ENCODE peak calls at places on chromosomes 4 and X, in six cellular contexts. M is left ventricle myocardium inferior, Y is HepG2, V is IMR-90, X is A549, P is PC-9. O is an unnamed sample.

GRCh38 chr4:21134994-21135393 is 434.7 kb downstream of the PACRGL start:
- DNase-seq in M (no peak), X (peak; percentile 1), Y (no peak), V (no peak), P (no peak), O (peak; percentile 3)

GRCh38 chrX:16946971-16947562 is 609 bp downstream of the REPS2 start:
- DNase-seq in V (no peak), M (peak; percentile 17), P (no peak), X (no peak), Y (no peak), O (peak; percentile 19)

GRCh38 chrX:66016905-66017658 is 22.8 kb downstream of the VSIG4 start:
- DNase-seq in P (no peak), X (no peak), M (no peak), Y (no peak), V (no peak), O (no peak)

GRCh38 chrX:136710324-136710951 is 62.5 kb downstream of the CD40LG start:
- DNase-seq in M (no peak), P (no peak), V (peak; percentile 63), X (no peak), Y (no peak), O (no peak)

GRCh38 chrX:14899607-14900006 is 26.4 kb downstream of the MOSPD2 start:
- DNase-seq in P (no peak), M (no peak), X (peak; percentile 22), V (peak; percentile 78), Y (no peak), O (peak; percentile 3)

GRCh38 chrX:106684207-106684606 is 42.3 kb upstream of the RNF128 start:
- DNase-seq in M (no peak), X (no peak), Y (no peak), V (no peak), P (no peak), O (peak; percentile 20)

GRCh38 chr4:140754918-140755810 is 1.0 kb downstream of the TBC1D9 start:
- DNase-seq in X (no peak), Y (no peak), V (no peak), M (no peak), P (no peak), O (peak; percentile 69)

GRCh38 chr4:159077702-159078495 is 25.0 kb upstream of the RAPGEF2 start:
- DNase-seq in X (no peak), Y (peak; percentile 32), P (no peak), M (no peak), V (peak; percentile 11), O (peak; percentile 41)

GRCh38 chr4:181956502-181956901 is 286.7 kb upstream of the TENM3 start:
- DNase-seq in V (no peak), X (no peak), M (no peak), Y (no peak), P (no peak), O (no peak)

GRCh38 chrX:29617276-29617675 is 598.1 kb upstream of the MAGEB2 start:
- DNase-seq in X (no peak), V (peak; percentile 69), P (no peak), Y (no peak), M (no peak), O (no peak)

GRCh38 chr4:141174457-141174856 is 41.2 kb upstream of the RNF150 start:
- DNase-seq in Y (no peak), P (no peak), X (no peak), M (no peak), V (no peak), O (no peak)

GRCh38 chrX:118780915-118781314 is 42.7 kb upstream of the ZCCHC12 start:
- DNase-seq in V (peak; percentile 24), P (no peak), X (no peak), Y (no peak), M (no peak), O (no peak)

GRCh38 chrX:94932278-94932965 is 1258.4 kb downstream of the FAM133A start:
- DNase-seq in V (no peak), X (no peak), P (no peak), Y (no peak), M (no peak), O (no peak)

GRCh38 chr4:13292372-13292771 is 191.8 kb downstream of the RAB28 start:
- DNase-seq in X (no peak), V (no peak), Y (no peak), P (no peak), M (no peak), O (no peak)

GRCh38 chr4:1472911-1473518 is 66.8 kb upstream of the NKX1-1 start:
- DNase-seq in M (no peak), Y (no peak), P (no peak), X (no peak), V (no peak), O (no peak)

GRCh38 chr4:145618210-145618911 is 824 bp upstream of the MMAA start:
- DNase-seq in Y (no peak), P (no peak), V (no peak), X (peak; percentile 9), M (no peak), O (peak; percentile 17)

GRCh38 chrX:78064152-78064551 is 39.9 kb upstream of the PGK1 start:
- DNase-seq in M (no peak), X (no peak), V (no peak), Y (no peak), P (no peak), O (no peak)

GRCh38 chr4:40845136-40845910 is 95.6 kb downstream of the NSUN7 start:
- DNase-seq in M (no peak), V (no peak), P (no peak), Y (no peak), X (no peak), O (no peak)

GRCh38 chrX:19805054-19805690 is 82.2 kb downstream of the SH3KBP1 start:
- DNase-seq in M (no peak), Y (no peak), V (no peak), X (no peak), P (no peak), O (peak; percentile 13)

GRCh38 chrX:132631579-132632232 is 142.9 kb upstream of the MBNL3 start:
- DNase-seq in V (peak; percentile 40), M (no peak), Y (peak; percentile 31), X (peak; percentile 36), P (peak; percentile 36), O (peak; percentile 5)

GRCh38 chrX:130171446-130172126 is at the start of gene RAB33A:
- DNase-seq in Y (no peak), P (no peak), X (no peak), M (peak; percentile 18), V (no peak), O (no peak)

GRCh38 chr4:36338973-36339372 is 57.6 kb downstream of the DTHD1 start:
- DNase-seq in Y (no peak), V (no peak), X (no peak), M (no peak), P (no peak), O (peak; percentile 61)

GRCh38 chrX:123084797-123085196 is 99.3 kb upstream of the GRIA3 start:
- DNase-seq in X (peak; percentile 32), V (no peak), Y (peak; percentile 74), M (no peak), P (no peak), O (no peak)

GRCh38 chrX:44422631-44423030 is 79.2 kb upstream of the EFHC2 start:
- DNase-seq in X (no peak), M (no peak), P (no peak), V (no peak), Y (no peak), O (no peak)

GRCh38 chr4:68361146-68361589 is 11.3 kb upstream of the YTHDC1 start:
- DNase-seq in Y (peak; percentile 76), V (peak; percentile 70), P (peak; percentile 89), M (no peak), X (peak; percentile 54), O (no peak)

DNA sequence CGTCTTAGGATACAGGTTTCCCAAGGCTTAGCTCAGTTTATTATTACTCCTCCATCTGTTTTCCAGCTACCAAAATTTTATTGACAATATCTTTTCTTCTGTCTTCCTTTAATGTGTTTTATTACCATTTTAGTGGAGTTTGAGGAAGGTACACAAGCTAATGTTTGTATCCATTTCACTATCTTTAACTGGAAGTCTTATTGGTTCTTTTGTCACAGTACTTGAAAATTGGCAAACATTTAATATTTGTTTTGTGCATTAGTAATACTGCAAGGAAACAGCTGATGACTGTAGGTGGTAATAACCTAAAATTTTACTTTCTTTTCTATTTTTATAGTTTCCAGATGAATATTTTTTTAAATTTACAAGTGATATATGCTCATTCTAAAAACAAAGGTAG is 9.3 kb upstream of the ARL9 start:
- DNase-seq in P (no peak), Y (no peak), M (no peak), V (no peak), X (no peak), O (no peak)
- H3K4me1 ChIP-seq in P (no peaks in the 10 kb centered on the region), Y (no peaks in the 10 kb centered on the region), M (no peaks in the 10 kb centered on the region), V (no peaks in the 10 kb centered on the region), X (peaks cover 5% of the 10 kb centered on the region), O (no peaks in the 10 kb centered on the region)

GRCh38 chr4:153205757-153206156 is 1.5 kb downstream of the TRIM2 start:
- DNase-seq in M (no peak), P (peak; percentile 84), V (no peak), Y (no peak), X (no peak), O (peak; percentile 97)
- H3K4me3 ChIP-seq in M (no peak overlapping the region), P (peak overlapping the region; percentile 69), V (no peak overlapping the region), Y (peak overlapping the region; percentile 51), X (no peak overlapping the region), O (peak overlapping the region; percentile 63)

GRCh38 chr4:16198271-16198670 is 28.0 kb downstream of the TAPT1 start:
- DNase-seq in M (no peak), X (no peak), P (no peak), Y (no peak), V (no peak), O (no peak)
- H3K4me1 ChIP-seq in M (peaks cover 60% of the 10 kb centered on the region), X (peaks cover 12% of the 10 kb centered on the region), P (no peaks in the 10 kb centered on the region), Y (no peaks in the 10 kb centered on the region), V (no peaks in the 10 kb centered on the region), O (no peaks in the 10 kb centered on the region)

GRCh38 chrX:71543316-71543715 is 10.4 kb downstream of the OGT start:
- DNase-seq in X (peak; percentile 29), P (peak; percentile 95), M (no peak), V (peak; percentile 83), Y (no peak), O (peak; percentile 13)

GRCh38 chrX:71542411-71542810 is 9.5 kb downstream of the OGT start:
- DNase-seq in X (no peak), M (no peak), P (peak; percentile 52), Y (no peak), V (peak; percentile 77), O (peak; percentile 42)

GRCh38 chrX:71542825-71543224 is 9.9 kb downstream of the OGT start:
- DNase-seq in M (no peak), Y (no peak), V (no peak), P (no peak), X (no peak), O (no peak)

GRCh38 chrX:71540801-71541545 is 8.1 kb downstream of the OGT start:
- DNase-seq in X (no peak), P (no peak), Y (no peak), M (no peak), V (no peak), O (peak; percentile 20)

DNA sequence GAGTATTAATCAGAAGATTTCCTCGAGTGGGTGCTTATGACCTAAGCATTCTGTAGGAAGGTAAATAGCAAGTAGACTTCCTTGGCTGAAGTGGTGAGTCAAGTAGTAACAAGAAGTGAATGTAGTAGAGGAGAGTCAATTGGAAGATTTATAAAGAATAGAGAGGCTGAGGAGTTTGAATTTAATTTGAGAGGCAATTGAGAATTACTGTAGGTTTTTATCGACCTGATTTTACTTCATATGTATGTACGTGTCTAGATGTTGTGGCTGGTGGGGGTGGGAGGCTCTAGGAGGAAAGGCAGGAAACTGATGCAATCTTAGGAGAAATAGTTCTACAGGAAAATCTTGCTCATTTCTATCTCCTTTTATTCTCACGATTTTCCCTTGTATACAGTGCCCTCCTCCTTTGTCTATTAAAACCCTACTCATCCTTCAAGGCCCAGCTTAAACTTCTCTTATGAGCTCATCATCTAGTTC is 8.7 kb downstream of the OGT start:
- DNase-seq in M (no peak), P (no peak), V (peak; percentile 75), Y (no peak), X (no peak), O (no peak)
- H3K4me3 ChIP-seq in M (peak overlapping the region; percentile 14), P (no peak overlapping the region), V (no peak overlapping the region), Y (no peak overlapping the region), X (no peak overlapping the region), O (no peak overlapping the region)

GRCh38 chrX:39149761-39150160 is 348.5 kb downstream of the MID1IP1 start:
- DNase-seq in M (peak; percentile 75), Y (peak; percentile 3), P (no peak), X (peak; percentile 17), V (peak; percentile 40), O (peak; percentile 55)
- H3K4me1 ChIP-seq in M (no peaks in the 10 kb centered on the region), Y (peaks cover 8% of the 10 kb centered on the region), P (no peaks in the 10 kb centered on the region), X (no peaks in the 10 kb centered on the region), V (no peaks in the 10 kb centered on the region), O (no peaks in the 10 kb centered on the region)

O was measured in small intestine.